ENCODE peak calls at places on chromosome 6, in eight cellular contexts. W is heart right ventricle; S is psoas muscle; M is vagina; O is AG04450; K is left ventricle myocardium inferior; P is IMR-90; F is effector memory CD4-positive, alpha-beta T cell. N is an unnamed sample. For H3K27me3, the result is how much of the 10 kb centered on the place peaks cover.

GRCh38 chr6:74087898-74088297 is 391.9 kb downstream of the CD109 start:
- DNase-seq in W (no peak), S (no peak), M (no peak), O (peak), K (no peak), P (peak), F (no peak), N (no peak)

GRCh38 chr6:22250486-22250885 is 46.4 kb downstream of the PRL start:
- DNase-seq in W (no peak), S (no peak), M (no peak), O (no peak), K (no peak), P (no peak), F (no peak), N (no peak)

GRCh38 chr6:125952764-125953501 is 3.6 kb upstream of the HINT3 start:
- DNase-seq in W (no peak), S (no peak), M (no peak), O (no peak), K (no peak), P (peak), F (no peak), N (peak)

GRCh38 chr6:118507636-118508035 is 40.5 kb upstream of the PLN start:
- DNase-seq in W (no peak), S (no peak), M (no peak), O (no peak), K (no peak), P (no peak), F (no peak), N (no peak)

GRCh38 chr6:15518878-15519277 is 143.9 kb downstream of the DTNBP1 start:
- DNase-seq in W (no peak), S (no peak), M (no peak), O (no peak), K (no peak), P (no peak), F (no peak), N (peak)

GRCh38 chr6:167341665-167342655 is 17.1 kb downstream of the TTLL2 start:
- DNase-seq in W (no peak), S (no peak), M (no peak), O (no peak), K (no peak), P (no peak), F (no peak), N (no peak)

GRCh38 chr6:56247654-56248122 is 308 bp upstream of the COL21A1 start:
- DNase-seq in W (no peak), S (no peak), M (no peak), O (no peak), K (no peak), P (no peak), F (no peak), N (no peak)

GRCh38 chr6:137259349-137259748 is 40.2 kb upstream of the IFNGR1 start:
- DNase-seq in W (no peak), S (no peak), M (no peak), O (no peak), K (no peak), P (peak), F (no peak), N (no peak)

GRCh38 chr6:39209360-39209811 is 19.9 kb downstream of the KCNK5 start:
- DNase-seq in W (no peak), S (no peak), M (no peak), O (no peak), K (no peak), P (no peak), F (no peak), N (no peak)

GRCh38 chr6:96152114-96152708 is 136.4 kb downstream of the FUT9 start:
- DNase-seq in W (no peak), S (no peak), M (no peak), O (no peak), K (no peak), P (no peak), F (no peak), N (no peak)

GRCh38 chr6:161204866-161205557 is 68.8 kb downstream of the AGPAT4 start:
- DNase-seq in W (no peak), S (no peak), M (no peak), O (no peak), K (no peak), P (no peak), F (no peak), N (no peak)

GRCh38 chr6:101397199-101397598 is 3.7 kb downstream of the GRIK2 start:
- DNase-seq in W (no peak), S (no peak), M (no peak), O (no peak), K (no peak), P (peak), F (no peak), N (no peak)

GRCh38 chr6:43952746-43953145 is 174.5 kb downstream of the MRPL14 start:
- DNase-seq in W (no peak), S (no peak), M (peak), O (no peak), K (no peak), P (no peak), F (no peak), N (no peak)

GRCh38 chr6:15267221-15267620 is 21.4 kb downstream of the JARID2 start:
- DNase-seq in W (no peak), S (no peak), M (no peak), O (no peak), K (no peak), P (no peak), F (no peak), N (no peak)

GRCh38 chr6:156807795-156808194 is 30.6 kb downstream of the ARID1B start:
- DNase-seq in W (no peak), S (no peak), M (no peak), O (no peak), K (no peak), P (no peak), F (no peak), N (no peak)

GRCh38 chr6:55474386-55474785 is 104.6 kb downstream of the HMGCLL1 start:
- DNase-seq in W (no peak), S (no peak), M (no peak), O (no peak), K (no peak), P (peak), F (no peak), N (no peak)

GRCh38 chr6:28743271-28743789 is 180.5 kb downstream of the TRIM27 start:
- DNase-seq in W (no peak), S (no peak), M (no peak), O (no peak), K (no peak), P (no peak), F (no peak), N (no peak)
- H3K4me3 ChIP-seq in W (no peak), S (no peak), M (no peak), O (no peak), K (no peak), P (peak), F (no peak), N (no peak)

GRCh38 chr6:10402648-10403311 is 12.1 kb downstream of the TFAP2A start:
- DNase-seq in W (no peak), S (no peak), M (no peak), O (no peak), K (no peak), P (no peak), F (no peak), N (no peak)
- H3K27me3 ChIP-seq in W (half or more), S (under half), M (under half), O (under half), K (half or more), P (under half), F (under half), N (under half)

GRCh38 chr6:107819976-107820551 is 4.0 kb downstream of the SCML4 start:
- DNase-seq in W (no peak), S (no peak), M (no peak), O (no peak), K (no peak), P (peak), F (no peak), N (no peak)

GRCh38 chr6:107821591-107821990 is 2.5 kb downstream of the SCML4 start:
- DNase-seq in W (no peak), S (no peak), M (no peak), O (no peak), K (no peak), P (no peak), F (no peak), N (no peak)

GRCh38 chr6:107822154-107823046 is 1.7 kb downstream of the SCML4 start:
- DNase-seq in W (no peak), S (no peak), M (no peak), O (no peak), K (no peak), P (no peak), F (peak), N (no peak)

GRCh38 chr6:107819217-107819616 is 4.9 kb downstream of the SCML4 start:
- DNase-seq in W (no peak), S (no peak), M (no peak), O (no peak), K (no peak), P (no peak), F (no peak), N (no peak)

GRCh38 chr6:107820571-107821261 is 3.4 kb downstream of the SCML4 start:
- DNase-seq in W (no peak), S (no peak), M (no peak), O (no peak), K (no peak), P (no peak), F (no peak), N (no peak)
- H3K4me3 ChIP-seq in W (no peak), S (peak), M (no peak), O (no peak), K (peak), P (peak), F (peak), N (peak)

GRCh38 chr6:150599199-150600002 is at the start of gene PLEKHG1:
- DNase-seq in W (peak), S (peak), M (no peak), O (no peak), K (peak), P (no peak), F (peak), N (peak)

GRCh38 chr6:150598401-150598800 is 1.3 kb upstream of the PLEKHG1 start:
- DNase-seq in W (no peak), S (no peak), M (no peak), O (no peak), K (no peak), P (no peak), F (no peak), N (no peak)

GRCh38 chr6:150600003-150600301 is 267 bp downstream of the PLEKHG1 start:
- DNase-seq in W (no peak), S (no peak), M (no peak), O (no peak), K (no peak), P (no peak), F (no peak), N (no peak)

GRCh38 chr6:150600302-150601017 is 775 bp downstream of the PLEKHG1 start:
- DNase-seq in W (peak), S (peak), M (no peak), O (no peak), K (peak), P (peak), F (peak), N (peak)

GRCh38 chr6:150598858-150599198 is 857 bp upstream of the PLEKHG1 start:
- DNase-seq in W (no peak), S (no peak), M (no peak), O (no peak), K (no peak), P (no peak), F (no peak), N (no peak)
- H3K27me3 ChIP-seq in W (under half), S (under half), M (under half), O (under half), K (under half), P (under half), F (under half), N (under half)

GRCh38 chr6:25450469-25451198 is 171.5 kb downstream of the CARMIL1 start:
- DNase-seq in W (no peak), S (no peak), M (no peak), O (no peak), K (no peak), P (no peak), F (no peak), N (no peak)

GRCh38 chr6:25448965-25449538 is 169.9 kb downstream of the CARMIL1 start:
- DNase-seq in W (no peak), S (no peak), M (no peak), O (no peak), K (no peak), P (no peak), F (no peak), N (no peak)

GRCh38 chr6:25449774-25450173 is 170.6 kb downstream of the CARMIL1 start:
- DNase-seq in W (no peak), S (no peak), M (no peak), O (no peak), K (no peak), P (no peak), F (no peak), N (no peak)

GRCh38 chr6:25454141-25454540 is 175.0 kb downstream of the CARMIL1 start:
- DNase-seq in W (no peak), S (no peak), M (no peak), O (no peak), K (no peak), P (peak), F (no peak), N (no peak)

DNA sequence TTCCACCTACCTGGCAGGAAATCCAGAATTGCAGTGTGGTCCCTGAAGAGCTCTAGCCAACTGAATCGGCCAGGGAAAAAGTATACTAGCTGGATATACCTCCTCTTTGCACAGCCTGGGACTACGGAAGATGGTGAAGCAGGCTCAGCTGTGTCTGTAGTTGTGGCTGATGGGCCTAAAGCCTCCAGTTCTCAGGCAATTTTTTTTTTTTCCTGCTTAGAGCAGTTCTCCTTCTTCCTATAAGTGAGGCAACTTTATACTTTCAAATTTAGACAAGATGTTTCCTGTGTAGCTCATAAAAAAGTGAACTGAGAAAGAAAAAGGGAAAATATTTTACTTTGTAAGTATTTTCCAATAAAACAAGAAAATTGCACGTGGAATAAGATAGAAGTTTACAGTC is 172.9 kb downstream of the CARMIL1 start:
- DNase-seq in W (no peak), S (no peak), M (no peak), O (no peak), K (no peak), P (no peak), F (no peak), N (no peak)
- H3K4me3 ChIP-seq in W (no peak), S (no peak), M (no peak), O (no peak), K (no peak), P (no peak), F (no peak), N (no peak)

GRCh38 chr6:7821426-7821825 is 89.2 kb downstream of the TXNDC5 start:
- DNase-seq in W (no peak), S (no peak), M (no peak), O (no peak), K (no peak), P (peak), F (no peak), N (no peak)

GRCh38 chr6:7827142-7827541 is 83.4 kb downstream of the TXNDC5 start:
- DNase-seq in W (no peak), S (no peak), M (no peak), O (no peak), K (no peak), P (peak), F (no peak), N (no peak)

GRCh38 chr6:7825986-7826385 is 84.6 kb downstream of the TXNDC5 start:
- DNase-seq in W (no peak), S (no peak), M (no peak), O (no peak), K (no peak), P (no peak), F (no peak), N (no peak)

GRCh38 chr6:7820288-7820835 is 90.2 kb downstream of the TXNDC5 start:
- DNase-seq in W (no peak), S (no peak), M (no peak), O (no peak), K (no peak), P (no peak), F (no peak), N (no peak)

GRCh38 chr6:7823552-7823951 is 87.0 kb downstream of the TXNDC5 start:
- DNase-seq in W (no peak), S (no peak), M (no peak), O (no peak), K (no peak), P (no peak), F (no peak), N (no peak)
- H3K27me3 ChIP-seq in W (under half), S (under half), M (under half), O (under half), K (under half), P (under half), F (under half), N (under half)

DNA sequence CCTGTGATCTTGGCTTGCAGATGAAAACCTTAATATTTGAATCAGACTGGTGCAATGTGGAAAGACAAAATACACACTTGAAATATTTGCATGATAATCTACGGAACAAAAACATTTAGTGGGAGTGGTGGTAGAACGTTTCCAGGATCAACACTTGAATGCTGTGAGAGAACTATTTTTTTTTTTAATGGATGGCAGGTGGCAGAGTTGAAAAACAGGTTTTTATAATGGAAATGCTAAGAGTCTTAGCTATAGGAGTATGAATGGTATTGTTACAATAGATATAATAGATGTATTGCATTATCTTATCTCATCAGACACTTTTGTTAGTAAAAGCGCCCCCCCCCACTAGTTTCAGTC is 49.2 kb downstream of the CDKAL1 start:
- DNase-seq in W (no peak), S (no peak), M (no peak), O (no peak), K (no peak), P (no peak), F (no peak), N (no peak)
- H3K4me3 ChIP-seq in W (no peak), S (no peak), M (no peak), O (no peak), K (no peak), P (no peak), F (no peak), N (no peak)

GRCh38 chr6:34106421-34106820 is 39.5 kb downstream of the GRM4 start:
- DNase-seq in W (no peak), S (no peak), M (no peak), O (no peak), K (no peak), P (no peak), F (no peak), N (no peak)
- H3K27me3 ChIP-seq in W (under half), S (under half), M (under half), O (under half), K (half or more), P (half or more), F (under half), N (under half)

GRCh38 chr6:41718828-41719227 is 16.6 kb downstream of the TFEB start:
- DNase-seq in W (no peak), S (no peak), M (no peak), O (no peak), K (no peak), P (no peak), F (no peak), N (no peak)

GRCh38 chr6:41723178-41723935 is 12.1 kb downstream of the TFEB start:
- DNase-seq in W (peak), S (peak), M (no peak), O (peak), K (peak), P (peak), F (no peak), N (peak)

GRCh38 chr6:41719796-41720620 is 15.4 kb downstream of the TFEB start:
- DNase-seq in W (no peak), S (no peak), M (no peak), O (no peak), K (no peak), P (no peak), F (no peak), N (no peak)

GRCh38 chr6:41720783-41721182 is 14.6 kb downstream of the TFEB start:
- DNase-seq in W (no peak), S (no peak), M (no peak), O (no peak), K (no peak), P (no peak), F (no peak), N (no peak)

DNA sequence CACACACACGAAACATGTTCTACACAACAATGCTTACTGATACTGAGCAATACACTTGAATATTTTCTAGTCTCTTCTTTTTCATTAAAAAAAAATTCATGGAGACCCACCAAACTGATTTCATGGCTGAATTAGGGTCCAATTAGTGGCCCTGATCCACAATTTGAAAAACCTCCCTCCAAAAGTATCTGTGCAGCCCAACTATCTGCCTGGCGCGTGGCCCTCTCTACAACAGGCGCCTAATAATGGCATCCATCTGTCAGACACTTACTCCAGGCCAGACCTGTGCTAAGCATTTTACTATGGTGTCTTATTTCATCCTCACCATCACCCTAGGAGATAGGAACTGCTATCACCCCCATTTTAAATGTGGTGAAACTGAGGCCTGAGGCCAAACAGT is 14.0 kb downstream of the TFEB start:
- DNase-seq in W (no peak), S (no peak), M (no peak), O (no peak), K (no peak), P (no peak), F (no peak), N (no peak)
- H3K4me3 ChIP-seq in W (no peak), S (no peak), M (no peak), O (no peak), K (no peak), P (no peak), F (no peak), N (no peak)

DNA sequence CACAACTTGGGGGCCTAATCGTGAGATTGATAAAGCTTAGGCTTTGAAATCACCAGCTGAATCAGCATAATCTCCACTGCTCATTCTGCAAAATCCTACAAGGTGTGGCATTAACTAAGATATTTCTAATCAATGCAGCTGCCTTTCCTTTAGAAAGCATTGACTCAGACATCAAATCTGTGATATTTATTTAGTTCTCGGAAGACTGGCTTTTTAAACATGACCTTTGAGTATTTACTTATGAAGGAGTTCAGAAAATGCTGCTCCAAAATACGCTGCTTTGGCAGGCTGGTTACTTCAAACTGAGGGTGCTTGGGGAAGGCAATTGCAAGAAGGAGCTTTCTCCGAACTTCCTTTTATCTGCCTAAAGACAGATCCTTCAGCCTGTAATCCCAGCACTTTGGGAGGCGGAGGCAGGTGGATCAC is 23.7 kb upstream of the FUCA2 start:
- DNase-seq in W (no peak), S (no peak), M (no peak), O (no peak), K (no peak), P (no peak), F (no peak), N (no peak)
- H3K27me3 ChIP-seq in W (under half), S (under half), M (under half), O (under half), K (under half), P (under half), F (under half), N (under half)